ENCODE peak calls at places on chromosomes 3 and 15, in four cellular contexts. W is HepG2, T is fibroblast of lung, P is astrocyte. B is an unnamed sample. For H3K27me3, the result is how much of the 10 kb centered on the place peaks cover.

GRCh38 chr3:98921957-98922356 is 20.5 kb upstream of the DCBLD2 start:
- DNase-seq in W (no peak), T (peak), P (peak), B (no peak)

GRCh38 chr3:121913305-121913704 is 19.1 kb downstream of the SLC15A2 start:
- DNase-seq in W (no peak), T (no peak), P (no peak), B (no peak)

GRCh38 chr15:74432968-74433591 is 678 bp downstream of the SEMA7A start:
- DNase-seq in W (no peak), T (no peak), P (no peak), B (no peak)

GRCh38 chr3:31562525-31562924 is 29.8 kb downstream of the STT3B start:
- DNase-seq in W (no peak), T (no peak), P (no peak), B (peak)

GRCh38 chr3:149016669-149017541 is 25.6 kb downstream of the GYG1 start:
- DNase-seq in W (no peak), T (peak), P (peak), B (no peak)

GRCh38 chr15:96326551-96327154 is 3.8 kb upstream of the NR2F2 start:
- DNase-seq in W (no peak), T (peak), P (peak), B (peak)

GRCh38 chr15:93520206-93520605 is 431.2 kb upstream of the RGMA start:
- DNase-seq in W (no peak), T (no peak), P (no peak), B (no peak)

GRCh38 chr3:134362670-134363380 is 11.4 kb downstream of the AMOTL2 start:
- DNase-seq in W (no peak), T (no peak), P (no peak), B (no peak)

GRCh38 chr3:116916836-116917235 is 207.3 kb downstream of the TUSC7 start:
- DNase-seq in W (no peak), T (no peak), P (no peak), B (no peak)

GRCh38 chr3:191154827-191155226 is 44.2 kb upstream of the OSTN start:
- DNase-seq in W (no peak), T (no peak), P (no peak), B (no peak)

GRCh38 chr3:88986834-88987233 is 120.6 kb upstream of the EPHA3 start:
- DNase-seq in W (no peak), T (peak), P (peak), B (no peak)

GRCh38 chr3:171704814-171705213 is 105.5 kb downstream of the PLD1 start:
- DNase-seq in W (no peak), T (no peak), P (no peak), B (no peak)

GRCh38 chr15:55937040-55937439 is 56.4 kb downstream of the NEDD4 start:
- DNase-seq in W (no peak), T (peak), P (peak), B (no peak)

GRCh38 chr3:190676477-190676876 is 162.6 kb downstream of the IL1RAP start:
- DNase-seq in W (no peak), T (peak), P (peak), B (no peak)

GRCh38 chr3:100245932-100246331 is 14.9 kb upstream of the TBC1D23 start:
- DNase-seq in W (no peak), T (peak), P (peak), B (no peak)

DNA sequence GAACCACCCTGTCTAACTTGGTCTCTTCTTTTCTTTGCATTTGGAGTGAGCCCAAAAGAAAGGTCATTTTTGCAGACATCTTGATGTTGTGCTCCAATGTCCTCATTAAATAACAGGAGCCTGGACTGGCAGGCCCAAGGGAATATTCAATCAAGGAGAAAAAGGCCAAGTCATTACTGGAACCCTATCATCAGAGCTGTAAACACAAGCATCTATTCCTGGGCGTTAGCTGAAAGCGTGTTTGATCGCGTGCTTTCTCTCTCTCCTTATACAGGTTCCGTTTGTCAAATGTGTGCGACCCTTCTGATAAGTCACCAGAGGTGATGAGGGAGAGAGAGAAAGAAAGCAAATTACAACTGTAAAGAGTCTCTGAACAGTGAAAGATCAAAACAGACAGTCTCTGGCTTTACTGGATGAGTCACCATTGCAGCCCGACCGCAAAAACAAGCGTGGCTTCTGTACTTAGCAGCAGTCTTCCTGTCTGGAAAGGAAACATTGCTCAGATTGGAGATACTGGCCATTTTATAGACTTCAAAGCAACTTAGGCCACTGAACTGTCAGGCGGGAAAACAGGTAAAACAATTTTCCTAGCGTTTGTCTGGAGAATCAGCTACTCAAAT is 39.5 kb upstream of the TPRG1 start:
- DNase-seq in W (peak), T (peak), P (peak), B (peak)
- H3K27ac ChIP-seq in W (no peak), T (peak), P (peak), B (peak)

DNA sequence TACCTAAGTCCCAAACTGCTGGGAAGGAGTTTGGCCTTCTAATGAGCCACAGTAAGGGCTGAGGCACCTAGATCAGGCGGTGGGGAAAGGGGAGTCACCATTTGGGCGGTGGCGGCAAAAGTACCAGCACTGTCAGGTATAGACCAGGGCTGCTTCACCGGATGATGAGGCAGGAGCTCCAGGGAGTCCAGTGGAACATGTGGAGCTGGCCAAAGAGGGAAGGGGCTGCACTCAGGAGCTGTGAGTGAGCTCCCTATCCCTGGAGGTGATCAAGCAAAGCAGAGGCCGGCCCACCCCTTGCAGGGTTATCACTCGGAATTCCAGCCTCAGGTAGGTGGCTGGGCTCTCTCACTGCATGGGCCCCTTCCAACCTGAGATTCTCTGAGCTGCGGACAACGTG is 108.4 kb downstream of the SEC22A start:
- DNase-seq in W (no peak), T (no peak), P (no peak), B (no peak)
- H3K27me3 ChIP-seq in W (under half), T (under half), P (under half), B (under half)

GRCh38 chr15:100703671-100704070 is 101.3 kb downstream of the ASB7 start:
- DNase-seq in W (no peak), T (no peak), P (no peak), B (no peak)
- H3K9ac ChIP-seq in W (no peak), T (no peak), P (no peak), B (no peak)

GRCh38 chr15:35690089-35690488 is 144.1 kb upstream of the DPH6 start:
- DNase-seq in W (no peak), T (peak), P (peak), B (no peak)
- H3K27ac ChIP-seq in W (no peak), T (no peak), P (peak), B (no peak)

DNA sequence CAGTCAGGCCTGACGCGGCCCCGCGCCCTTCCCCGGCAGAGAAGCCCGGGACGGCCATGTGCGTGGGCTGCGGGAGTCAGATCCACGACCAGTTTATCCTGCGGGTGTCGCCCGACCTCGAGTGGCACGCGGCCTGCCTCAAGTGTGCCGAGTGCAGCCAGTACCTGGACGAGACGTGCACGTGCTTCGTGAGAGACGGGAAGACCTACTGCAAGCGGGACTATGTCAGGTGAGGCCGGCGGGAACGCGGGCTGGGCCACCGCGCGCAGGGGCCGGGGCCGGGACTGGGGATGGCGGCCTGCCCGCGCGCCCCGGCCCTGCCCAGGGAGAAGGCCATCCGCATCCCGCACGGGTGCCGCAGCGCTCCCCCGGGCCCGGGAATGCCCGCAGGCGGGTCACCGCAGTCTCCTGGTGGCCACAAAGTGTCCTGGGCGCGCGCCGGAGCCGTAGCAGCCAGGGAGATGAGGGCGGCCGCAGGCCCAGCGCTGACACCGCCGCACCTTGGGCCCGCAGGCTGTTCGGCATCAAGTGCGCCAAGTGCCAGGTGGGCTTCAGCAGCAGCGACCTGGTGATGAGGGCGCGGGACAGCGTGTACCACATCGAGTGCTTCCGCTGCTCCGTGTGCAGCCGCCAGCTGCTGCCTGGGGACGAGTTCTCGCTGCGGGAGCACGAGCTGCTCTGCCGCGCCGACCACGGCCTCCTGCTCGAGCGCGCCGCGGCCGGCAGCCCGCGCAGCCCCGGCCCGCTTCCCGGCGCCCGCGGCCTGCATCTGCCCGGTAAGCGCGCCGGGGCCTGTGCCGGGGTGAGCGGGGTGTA is 1.4 kb downstream of the ISL2 start:
- DNase-seq in W (no peak), T (no peak), P (no peak), B (no peak)
- H3K27me3 ChIP-seq in W (under half), T (half or more), P (half or more), B (half or more)

GRCh38 chr3:124441766-124442165 is 288.5 kb upstream of the UMPS start:
- DNase-seq in W (no peak), T (no peak), P (no peak), B (no peak)
- H3K9ac ChIP-seq in W (no peak), T (no peak), P (no peak), B (no peak)

GRCh38 chr3:53250881-53251605 is 4.8 kb downstream of the TKT start:
- DNase-seq in W (peak), T (no peak), P (no peak), B (no peak)
- H3K27ac ChIP-seq in W (peak), T (peak), P (no peak), B (no peak)

GRCh38 chr3:186093271-186093900 is 15.5 kb downstream of the ETV5 start:
- DNase-seq in W (peak), T (no peak), P (no peak), B (no peak)
- H3K27me3 ChIP-seq in W (under half), T (under half), P (under half), B (under half)

B was measured in colonic mucosa.